ENCODE peak calls at places on chromosomes 5 and 9, in ten cellular contexts. One of them, this sample, is unnamed.

GRCh38 chr5:2249442-2249841 is 366.7 kb upstream of the IRX4 start:
- DNase-seq in cardiac septum: no peak
- DNase-seq in uterus: no peak
- DNase-seq in mucosa of descending colon: no peak
- DNase-seq in H7: no peak
- DNase-seq in activated naive CD4-positive, alpha-beta T cell treated with anti-CD3 and anti-CD28 coated beads, Interleukin-2, amount 50 U/mL, for 16 hours: no peak
- DNase-seq in spleen: no peak
- DNase-seq in smooth muscle cell of the brain vasculature: no peak
- DNase-seq in posterior vena cava: no peak
- DNase-seq in right lobe of liver: no peak
- DNase-seq in this sample: no peak

GRCh38 chr5:135343417-135343816 is 55.6 kb downstream of the MACROH2A1 start:
- DNase-seq in cardiac septum: no peak
- DNase-seq in uterus: no peak
- DNase-seq in mucosa of descending colon: no peak
- DNase-seq in H7: no peak
- DNase-seq in activated naive CD4-positive, alpha-beta T cell treated with anti-CD3 and anti-CD28 coated beads, Interleukin-2, amount 50 U/mL, for 16 hours: no peak
- DNase-seq in spleen: no peak
- DNase-seq in smooth muscle cell of the brain vasculature: no peak
- DNase-seq in posterior vena cava: no peak
- DNase-seq in right lobe of liver: no peak
- DNase-seq in this sample: no peak

GRCh38 chr5:117667105-117667504 is 1092.5 kb upstream of the SEMA6A start:
- DNase-seq in cardiac septum: no peak
- DNase-seq in uterus: no peak
- DNase-seq in mucosa of descending colon: no peak
- DNase-seq in H7: no peak
- DNase-seq in activated naive CD4-positive, alpha-beta T cell treated with anti-CD3 and anti-CD28 coated beads, Interleukin-2, amount 50 U/mL, for 16 hours: no peak
- DNase-seq in spleen: no peak
- DNase-seq in smooth muscle cell of the brain vasculature: no peak
- DNase-seq in posterior vena cava: no peak
- DNase-seq in right lobe of liver: no peak
- DNase-seq in this sample: no peak

GRCh38 chr5:131475416-131476045 is 159.5 kb downstream of the RAPGEF6 start:
- DNase-seq in cardiac septum: no peak
- DNase-seq in uterus: no peak
- DNase-seq in mucosa of descending colon: no peak
- DNase-seq in H7: no peak
- DNase-seq in activated naive CD4-positive, alpha-beta T cell treated with anti-CD3 and anti-CD28 coated beads, Interleukin-2, amount 50 U/mL, for 16 hours: no peak
- DNase-seq in spleen: no peak
- DNase-seq in smooth muscle cell of the brain vasculature: no peak
- DNase-seq in posterior vena cava: no peak
- DNase-seq in right lobe of liver: no peak
- DNase-seq in this sample: no peak

GRCh38 chr9:21070171-21070571 is 7.6 kb downstream of the IFNB1 start:
- DNase-seq in cardiac septum: no peak
- DNase-seq in uterus: peak; percentile 75
- DNase-seq in mucosa of descending colon: no peak
- DNase-seq in H7: no peak
- DNase-seq in activated naive CD4-positive, alpha-beta T cell treated with anti-CD3 and anti-CD28 coated beads, Interleukin-2, amount 50 U/mL, for 16 hours: no peak
- DNase-seq in spleen: no peak
- DNase-seq in smooth muscle cell of the brain vasculature: peak; percentile 80
- DNase-seq in posterior vena cava: peak; percentile 70
- DNase-seq in right lobe of liver: peak; percentile 50
- DNase-seq in this sample: no peak

GRCh38 chr5:79020861-79021561 is 35.9 kb upstream of the ARSB start:
- DNase-seq in cardiac septum: no peak
- DNase-seq in uterus: peak; percentile 35
- DNase-seq in mucosa of descending colon: no peak
- DNase-seq in H7: peak; percentile 36
- DNase-seq in activated naive CD4-positive, alpha-beta T cell treated with anti-CD3 and anti-CD28 coated beads, Interleukin-2, amount 50 U/mL, for 16 hours: peak; percentile 32
- DNase-seq in spleen: no peak
- DNase-seq in smooth muscle cell of the brain vasculature: peak; percentile 36
- DNase-seq in posterior vena cava: peak; percentile 83
- DNase-seq in right lobe of liver: peak; percentile 65
- DNase-seq in this sample: no peak

GRCh38 chr5:168195110-168195509 is 96.3 kb upstream of the WWC1 start:
- DNase-seq in cardiac septum: no peak
- DNase-seq in uterus: no peak
- DNase-seq in mucosa of descending colon: no peak
- DNase-seq in H7: no peak
- DNase-seq in activated naive CD4-positive, alpha-beta T cell treated with anti-CD3 and anti-CD28 coated beads, Interleukin-2, amount 50 U/mL, for 16 hours: no peak
- DNase-seq in spleen: no peak
- DNase-seq in smooth muscle cell of the brain vasculature: no peak
- DNase-seq in posterior vena cava: no peak
- DNase-seq in right lobe of liver: no peak
- DNase-seq in this sample: no peak

GRCh38 chr5:14204785-14205321 is 61.7 kb downstream of the TRIO start:
- DNase-seq in cardiac septum: no peak
- DNase-seq in uterus: peak; percentile 71
- DNase-seq in mucosa of descending colon: peak; percentile 83
- DNase-seq in H7: no peak
- DNase-seq in activated naive CD4-positive, alpha-beta T cell treated with anti-CD3 and anti-CD28 coated beads, Interleukin-2, amount 50 U/mL, for 16 hours: no peak
- DNase-seq in spleen: peak; percentile 82
- DNase-seq in smooth muscle cell of the brain vasculature: no peak
- DNase-seq in posterior vena cava: peak; percentile 88
- DNase-seq in right lobe of liver: peak; percentile 85
- DNase-seq in this sample: no peak

GRCh38 chr5:56640763-56641406 is 174.5 kb upstream of the MAP3K1 start:
- DNase-seq in cardiac septum: peak; percentile 77
- DNase-seq in uterus: no peak
- DNase-seq in mucosa of descending colon: peak; percentile 50
- DNase-seq in H7: no peak
- DNase-seq in activated naive CD4-positive, alpha-beta T cell treated with anti-CD3 and anti-CD28 coated beads, Interleukin-2, amount 50 U/mL, for 16 hours: no peak
- DNase-seq in spleen: peak; percentile 77
- DNase-seq in smooth muscle cell of the brain vasculature: no peak
- DNase-seq in posterior vena cava: peak; percentile 80
- DNase-seq in right lobe of liver: no peak
- DNase-seq in this sample: peak; percentile 76

GRCh38 chr9:15113288-15113687 is 193.7 kb downstream of the TTC39B start:
- DNase-seq in cardiac septum: no peak
- DNase-seq in uterus: no peak
- DNase-seq in mucosa of descending colon: no peak
- DNase-seq in H7: no peak
- DNase-seq in activated naive CD4-positive, alpha-beta T cell treated with anti-CD3 and anti-CD28 coated beads, Interleukin-2, amount 50 U/mL, for 16 hours: no peak
- DNase-seq in spleen: no peak
- DNase-seq in smooth muscle cell of the brain vasculature: no peak
- DNase-seq in posterior vena cava: no peak
- DNase-seq in right lobe of liver: no peak
- DNase-seq in this sample: no peak

GRCh38 chr5:104431946-104432345 is 869.4 kb upstream of the NUDT12 start:
- DNase-seq in cardiac septum: no peak
- DNase-seq in uterus: no peak
- DNase-seq in mucosa of descending colon: no peak
- DNase-seq in H7: no peak
- DNase-seq in activated naive CD4-positive, alpha-beta T cell treated with anti-CD3 and anti-CD28 coated beads, Interleukin-2, amount 50 U/mL, for 16 hours: no peak
- DNase-seq in spleen: no peak
- DNase-seq in smooth muscle cell of the brain vasculature: no peak
- DNase-seq in posterior vena cava: no peak
- DNase-seq in right lobe of liver: no peak
- DNase-seq in this sample: no peak

GRCh38 chr9:82106536-82106935 is 118.0 kb downstream of the SPATA31D1 start:
- DNase-seq in cardiac septum: no peak
- DNase-seq in uterus: no peak
- DNase-seq in mucosa of descending colon: no peak
- DNase-seq in H7: no peak
- DNase-seq in activated naive CD4-positive, alpha-beta T cell treated with anti-CD3 and anti-CD28 coated beads, Interleukin-2, amount 50 U/mL, for 16 hours: no peak
- DNase-seq in spleen: no peak
- DNase-seq in smooth muscle cell of the brain vasculature: no peak
- DNase-seq in posterior vena cava: no peak
- DNase-seq in right lobe of liver: no peak
- DNase-seq in this sample: no peak

GRCh38 chr5:76547242-76547890 is 75.8 kb downstream of the F2RL2 start:
- DNase-seq in cardiac septum: no peak
- DNase-seq in uterus: no peak
- DNase-seq in mucosa of descending colon: no peak
- DNase-seq in H7: no peak
- DNase-seq in activated naive CD4-positive, alpha-beta T cell treated with anti-CD3 and anti-CD28 coated beads, Interleukin-2, amount 50 U/mL, for 16 hours: peak; percentile 33
- DNase-seq in spleen: no peak
- DNase-seq in smooth muscle cell of the brain vasculature: no peak
- DNase-seq in posterior vena cava: no peak
- DNase-seq in right lobe of liver: no peak
- DNase-seq in this sample: no peak

GRCh38 chr9:38018230-38018963 is 50.6 kb downstream of the SHB start:
- DNase-seq in cardiac septum: no peak
- DNase-seq in uterus: no peak
- DNase-seq in mucosa of descending colon: no peak
- DNase-seq in H7: no peak
- DNase-seq in activated naive CD4-positive, alpha-beta T cell treated with anti-CD3 and anti-CD28 coated beads, Interleukin-2, amount 50 U/mL, for 16 hours: no peak
- DNase-seq in spleen: no peak
- DNase-seq in smooth muscle cell of the brain vasculature: no peak
- DNase-seq in posterior vena cava: no peak
- DNase-seq in right lobe of liver: peak; percentile 69
- DNase-seq in this sample: no peak

GRCh38 chr5:134005415-134006118 is 792 bp upstream of the VDAC1 start:
- DNase-seq in cardiac septum: no peak
- DNase-seq in uterus: no peak
- DNase-seq in mucosa of descending colon: peak; percentile 76
- DNase-seq in H7: peak; percentile 79
- DNase-seq in activated naive CD4-positive, alpha-beta T cell treated with anti-CD3 and anti-CD28 coated beads, Interleukin-2, amount 50 U/mL, for 16 hours: no peak
- DNase-seq in spleen: peak; percentile 86
- DNase-seq in smooth muscle cell of the brain vasculature: no peak
- DNase-seq in posterior vena cava: peak; percentile 85
- DNase-seq in right lobe of liver: peak; percentile 57
- DNase-seq in this sample: no peak

GRCh38 chr9:98401140-98402025 is 145.9 kb upstream of the TBC1D2 start:
- DNase-seq in cardiac septum: peak; percentile 35
- DNase-seq in uterus: no peak
- DNase-seq in mucosa of descending colon: no peak
- DNase-seq in H7: no peak
- DNase-seq in activated naive CD4-positive, alpha-beta T cell treated with anti-CD3 and anti-CD28 coated beads, Interleukin-2, amount 50 U/mL, for 16 hours: no peak
- DNase-seq in spleen: no peak
- DNase-seq in smooth muscle cell of the brain vasculature: no peak
- DNase-seq in posterior vena cava: no peak
- DNase-seq in right lobe of liver: no peak
- DNase-seq in this sample: no peak

This sample was measured in Right ventricle myocardium inferior.